ENCODE peak calls at places on chromosome 18, in ten cellular contexts. F, R, G, B, P, Q, D, A, T and K are unnamed samples.

GRCh38 chr18:76795981-76796380 is 26.4 kb upstream of the ZNF236 start:
- DNase-seq in F (no peak), R (no peak), G (no peak), B (no peak), P (no peak), Q (no peak), D (no peak), A (no peak), T (no peak), K (no peak)

GRCh38 chr18:46448347-46448746 is 208.7 kb downstream of the LOXHD1 start:
- DNase-seq in F (no peak), R (no peak), G (no peak), B (no peak), P (no peak), Q (no peak), D (no peak), A (no peak), T (no peak), K (no peak)

GRCh38 chr18:8938817-8939216 is 163.7 kb upstream of the NDUFV2 start:
- DNase-seq in F (no peak), R (no peak), G (no peak), B (no peak), P (no peak), Q (no peak), D (no peak), A (no peak), T (no peak), K (peak)

GRCh38 chr18:23066060-23066459 is 69.2 kb upstream of the CABLES1 start:
- DNase-seq in F (no peak), R (no peak), G (no peak), B (no peak), P (no peak), Q (no peak), D (no peak), A (no peak), T (no peak), K (no peak)

GRCh38 chr18:43383031-43383430 is 105.7 kb upstream of the SYT4 start:
- DNase-seq in F (no peak), R (no peak), G (no peak), B (no peak), P (no peak), Q (no peak), D (no peak), A (no peak), T (no peak), K (no peak)

GRCh38 chr18:69759046-69759445 is 188.6 kb downstream of the CD226 start:
- DNase-seq in F (no peak), R (no peak), G (no peak), B (no peak), P (no peak), Q (no peak), D (no peak), A (no peak), T (no peak), K (no peak)

GRCh38 chr18:67117804-67118203 is 398.7 kb downstream of the DSEL start:
- DNase-seq in F (no peak), R (no peak), G (no peak), B (no peak), P (no peak), Q (no peak), D (no peak), A (no peak), T (no peak), K (no peak)

GRCh38 chr18:36302676-36303075 is 5.2 kb downstream of the FHOD3 start:
- DNase-seq in F (peak), R (no peak), G (no peak), B (no peak), P (no peak), Q (peak), D (no peak), A (no peak), T (no peak), K (no peak)

GRCh38 chr18:45793295-45793965 is 32.0 kb upstream of the SIGLEC15 start:
- DNase-seq in F (peak), R (peak), G (peak), B (no peak), P (peak), Q (peak), D (peak), A (no peak), T (no peak), K (no peak)

GRCh38 chr18:77366067-77366724 is 116.5 kb downstream of the GALR1 start:
- DNase-seq in F (no peak), R (no peak), G (no peak), B (no peak), P (no peak), Q (no peak), D (no peak), A (no peak), T (no peak), K (no peak)

GRCh38 chr18:41681138-41681881 is 273.7 kb upstream of the PIK3C3 start:
- DNase-seq in F (no peak), R (peak), G (no peak), B (no peak), P (no peak), Q (no peak), D (no peak), A (no peak), T (no peak), K (no peak)

GRCh38 chr18:25896178-25896780 is 194.1 kb downstream of the SS18 start:
- DNase-seq in F (peak), R (peak), G (peak), B (no peak), P (peak), Q (no peak), D (peak), A (no peak), T (no peak), K (no peak)

GRCh38 chr18:77042583-77042982 is 90.0 kb downstream of the MBP start:
- DNase-seq in F (no peak), R (no peak), G (no peak), B (no peak), P (no peak), Q (no peak), D (no peak), A (no peak), T (no peak), K (peak)

GRCh38 chr18:63731215-63731614 is 28.5 kb downstream of the SERPINB11 start:
- DNase-seq in F (no peak), R (no peak), G (no peak), B (no peak), P (no peak), Q (no peak), D (no peak), A (no peak), T (no peak), K (no peak)

GRCh38 chr18:49368876-49369440 is 91.5 kb downstream of the DYM start:
- DNase-seq in F (no peak), R (peak), G (no peak), B (no peak), P (no peak), Q (no peak), D (no peak), A (peak), T (no peak), K (no peak)

GRCh38 chr18:31206787-31207381 is 44.2 kb upstream of the DSC1 start:
- DNase-seq in F (no peak), R (peak), G (peak), B (no peak), P (no peak), Q (peak), D (peak), A (peak), T (no peak), K (no peak)

GRCh38 chr18:7234061-7234460 is 3.2 kb downstream of the LRRC30 start:
- DNase-seq in F (no peak), R (no peak), G (no peak), B (no peak), P (no peak), Q (no peak), D (no peak), A (peak), T (no peak), K (no peak)

GRCh38 chr18:9417081-9417841 is 58.1 kb upstream of the RALBP1 start:
- DNase-seq in F (no peak), R (peak), G (no peak), B (no peak), P (no peak), Q (peak), D (no peak), A (no peak), T (no peak), K (no peak)

GRCh38 chr18:8121091-8121490 is 488.1 kb upstream of the RAB12 start:
- DNase-seq in F (no peak), R (no peak), G (no peak), B (no peak), P (no peak), Q (no peak), D (no peak), A (no peak), T (no peak), K (no peak)

GRCh38 chr18:34631567-34631966 is 78.5 kb upstream of the DTNA start:
- DNase-seq in F (no peak), R (no peak), G (no peak), B (no peak), P (no peak), Q (no peak), D (no peak), A (no peak), T (no peak), K (no peak)

GRCh38 chr18:21958256-21958655 is 211.1 kb upstream of the GATA6 start:
- DNase-seq in F (no peak), R (no peak), G (no peak), B (no peak), P (no peak), Q (no peak), D (no peak), A (no peak), T (no peak), K (no peak)

GRCh38 chr18:78713064-78713463 is 266.6 kb upstream of the SALL3 start:
- DNase-seq in F (no peak), R (peak), G (no peak), B (no peak), P (no peak), Q (no peak), D (no peak), A (no peak), T (no peak), K (no peak)

GRCh38 chr18:54386043-54386442 is 28.3 kb downstream of the C18orf54 start:
- DNase-seq in F (no peak), R (no peak), G (no peak), B (no peak), P (no peak), Q (no peak), D (no peak), A (no peak), T (no peak), K (no peak)

GRCh38 chr18:43587538-43588153 is 310.4 kb upstream of the SYT4 start:
- DNase-seq in F (peak), R (peak), G (peak), B (no peak), P (peak), Q (peak), D (no peak), A (no peak), T (no peak), K (no peak)

GRCh38 chr18:500556-501405 is at the start of gene COLEC12:
- DNase-seq in F (no peak), R (no peak), G (no peak), B (no peak), P (no peak), Q (no peak), D (no peak), A (peak), T (no peak), K (peak)

GRCh38 chr18:51236225-51236624 is 38.7 kb upstream of the MEX3C start:
- DNase-seq in F (peak), R (peak), G (peak), B (no peak), P (peak), Q (peak), D (no peak), A (no peak), T (no peak), K (no peak)

GRCh38 chr18:331231-331771 is 63.5 kb upstream of the THOC1 start:
- DNase-seq in F (no peak), R (no peak), G (no peak), B (no peak), P (peak), Q (no peak), D (no peak), A (no peak), T (no peak), K (no peak)

GRCh38 chr18:13223341-13224148 is 5.0 kb downstream of the LDLRAD4 start:
- DNase-seq in F (no peak), R (no peak), G (no peak), B (no peak), P (no peak), Q (no peak), D (no peak), A (no peak), T (no peak), K (no peak)

GRCh38 chr18:57427429-57428181 is 7.6 kb upstream of the ONECUT2 start:
- DNase-seq in F (no peak), R (no peak), G (no peak), B (no peak), P (no peak), Q (no peak), D (no peak), A (no peak), T (no peak), K (no peak)

GRCh38 chr18:55522011-55522410 is 66.0 kb downstream of the TCF4 start:
- DNase-seq in F (peak), R (no peak), G (no peak), B (no peak), P (no peak), Q (no peak), D (no peak), A (no peak), T (no peak), K (no peak)

GRCh38 chr18:46591821-46592391 is 65.1 kb downstream of the LOXHD1 start:
- DNase-seq in F (no peak), R (no peak), G (no peak), B (no peak), P (no peak), Q (no peak), D (no peak), A (no peak), T (no peak), K (no peak)

GRCh38 chr18:55477537-55478300 is 110.3 kb downstream of the TCF4 start:
- DNase-seq in F (peak), R (peak), G (peak), B (peak), P (no peak), Q (no peak), D (no peak), A (no peak), T (no peak), K (peak)

GRCh38 chr18:58565021-58565420 is 63.9 kb downstream of the ALPK2 start:
- DNase-seq in F (no peak), R (no peak), G (no peak), B (no peak), P (no peak), Q (no peak), D (no peak), A (no peak), T (no peak), K (peak)

GRCh38 chr18:55339990-55340389 is 248.0 kb downstream of the TCF4 start:
- DNase-seq in F (no peak), R (no peak), G (no peak), B (no peak), P (no peak), Q (no peak), D (no peak), A (no peak), T (no peak), K (no peak)

GRCh38 chr18:11672846-11673454 is 16.1 kb upstream of the GNAL start:
- DNase-seq in F (no peak), R (no peak), G (no peak), B (no peak), P (no peak), Q (no peak), D (no peak), A (no peak), T (no peak), K (no peak)

GRCh38 chr18:34121157-34121807 is 103.4 kb downstream of the NOL4 start:
- DNase-seq in F (no peak), R (peak), G (no peak), B (no peak), P (peak), Q (no peak), D (no peak), A (no peak), T (no peak), K (no peak)

GRCh38 chr18:68056936-68057335 is 540.4 kb upstream of the DSEL start:
- DNase-seq in F (no peak), R (no peak), G (no peak), B (no peak), P (peak), Q (no peak), D (no peak), A (no peak), T (no peak), K (no peak)

GRCh38 chr18:75249672-75250470 is 39.3 kb downstream of the TSHZ1 start:
- DNase-seq in F (no peak), R (no peak), G (no peak), B (no peak), P (no peak), Q (no peak), D (no peak), A (no peak), T (no peak), K (peak)

GRCh38 chr18:77220726-77221125 is 28.9 kb upstream of the GALR1 start:
- DNase-seq in F (no peak), R (no peak), G (no peak), B (no peak), P (no peak), Q (no peak), D (no peak), A (no peak), T (no peak), K (no peak)